ENCODE peak calls at places on chromosomes 11 and 22, in five cellular contexts. One of them, this sample, is unnamed.

GRCh38 chr22:42075277-42075676 is 1.2 kb downstream of the PHETA2 start:
- DNase-seq in ovary: no peak
- DNase-seq in mammary epithelial cell: no peak
- DNase-seq in neural progenitor cell: no peak
- DNase-seq in breast epithelium: no peak
- DNase-seq in this sample: no peak

GRCh38 chr11:95505927-95506426 is 275.0 kb upstream of the SESN3 start:
- DNase-seq in ovary: no peak
- DNase-seq in mammary epithelial cell: peak; percentile 74
- DNase-seq in neural progenitor cell: no peak
- DNase-seq in breast epithelium: no peak
- DNase-seq in this sample: peak; percentile 28

GRCh38 chr22:42643632-42644421 is 3.4 kb upstream of the ATP5MGL start:
- DNase-seq in ovary: peak; percentile 47
- DNase-seq in mammary epithelial cell: no peak
- DNase-seq in neural progenitor cell: no peak
- DNase-seq in breast epithelium: no peak
- DNase-seq in this sample: no peak

GRCh38 chr11:44564198-44564597 is 1.3 kb upstream of the CD82 start:
- DNase-seq in ovary: peak; percentile 72
- DNase-seq in mammary epithelial cell: peak; percentile 71
- DNase-seq in neural progenitor cell: no peak
- DNase-seq in breast epithelium: no peak
- DNase-seq in this sample: peak; percentile 33

GRCh38 chr22:50705851-50706351 is 32.1 kb upstream of the ACR start:
- DNase-seq in ovary: peak; percentile 11
- DNase-seq in mammary epithelial cell: no peak
- DNase-seq in neural progenitor cell: no peak
- DNase-seq in breast epithelium: no peak
- DNase-seq in this sample: no peak

GRCh38 chr11:130592056-130592455 is 143.6 kb downstream of the ADAMTS15 start:
- DNase-seq in ovary: no peak
- DNase-seq in mammary epithelial cell: peak; percentile 68
- DNase-seq in neural progenitor cell: no peak
- DNase-seq in breast epithelium: no peak
- DNase-seq in this sample: peak; percentile 64

GRCh38 chr22:39773976-39774539 is 119.5 kb downstream of the ENTHD1 start:
- DNase-seq in ovary: no peak
- DNase-seq in mammary epithelial cell: no peak
- DNase-seq in neural progenitor cell: no peak
- DNase-seq in breast epithelium: no peak
- DNase-seq in this sample: peak; percentile 2

GRCh38 chr22:36081023-36081431 is 52.4 kb upstream of the RBFOX2 start:
- DNase-seq in ovary: no peak
- DNase-seq in mammary epithelial cell: peak; percentile 69
- DNase-seq in neural progenitor cell: no peak
- DNase-seq in breast epithelium: no peak
- DNase-seq in this sample: peak; percentile 77

GRCh38 chr11:94802501-94802900 is 34.3 kb downstream of the AMOTL1 start:
- DNase-seq in ovary: no peak
- DNase-seq in mammary epithelial cell: no peak
- DNase-seq in neural progenitor cell: no peak
- DNase-seq in breast epithelium: no peak
- DNase-seq in this sample: no peak

GRCh38 chr11:1022908-1023810 is 13.4 kb downstream of the MUC6 start:
- DNase-seq in ovary: no peak
- DNase-seq in mammary epithelial cell: no peak
- DNase-seq in neural progenitor cell: no peak
- DNase-seq in breast epithelium: no peak
- DNase-seq in this sample: no peak

GRCh38 chr22:40213478-40213877 is 35.8 kb downstream of the TNRC6B start:
- DNase-seq in ovary: no peak
- DNase-seq in mammary epithelial cell: no peak
- DNase-seq in neural progenitor cell: no peak
- DNase-seq in breast epithelium: no peak
- DNase-seq in this sample: no peak

GRCh38 chr11:18578975-18579598 is 9.4 kb downstream of the UEVLD start:
- DNase-seq in ovary: no peak
- DNase-seq in mammary epithelial cell: no peak
- DNase-seq in neural progenitor cell: no peak
- DNase-seq in breast epithelium: no peak
- DNase-seq in this sample: no peak

GRCh38 chr22:45893516-45893915 is 83.4 kb downstream of the WNT7B start:
- DNase-seq in ovary: peak; percentile 2
- DNase-seq in mammary epithelial cell: no peak
- DNase-seq in neural progenitor cell: no peak
- DNase-seq in breast epithelium: no peak
- DNase-seq in this sample: peak; percentile 24

GRCh38 chr11:124900464-124900863 is 2.8 kb upstream of the ROBO4 start:
- DNase-seq in ovary: no peak
- DNase-seq in mammary epithelial cell: peak; percentile 88
- DNase-seq in neural progenitor cell: no peak
- DNase-seq in breast epithelium: no peak
- DNase-seq in this sample: peak; percentile 92

GRCh38 chr11:31480930-31481329 is 28.5 kb downstream of the IMMP1L start:
- DNase-seq in ovary: no peak
- DNase-seq in mammary epithelial cell: no peak
- DNase-seq in neural progenitor cell: peak; percentile 44
- DNase-seq in breast epithelium: no peak
- DNase-seq in this sample: no peak

GRCh38 chr22:21932347-21932746 is 20.3 kb downstream of the PPM1F start:
- DNase-seq in ovary: no peak
- DNase-seq in mammary epithelial cell: no peak
- DNase-seq in neural progenitor cell: no peak
- DNase-seq in breast epithelium: no peak
- DNase-seq in this sample: no peak

GRCh38 chr11:132704796-132705375 is 827.4 kb downstream of the OPCML start:
- DNase-seq in ovary: no peak
- DNase-seq in mammary epithelial cell: no peak
- DNase-seq in neural progenitor cell: no peak
- DNase-seq in breast epithelium: no peak
- DNase-seq in this sample: no peak

GRCh38 chr11:114195981-114196731 is 100.0 kb upstream of the NNMT start:
- DNase-seq in ovary: no peak
- DNase-seq in mammary epithelial cell: peak; percentile 34
- DNase-seq in neural progenitor cell: no peak
- DNase-seq in breast epithelium: no peak
- DNase-seq in this sample: peak; percentile 90

GRCh38 chr22:38230108-38230825 is 28.5 kb downstream of the MAFF start:
- DNase-seq in ovary: no peak
- DNase-seq in mammary epithelial cell: no peak
- DNase-seq in neural progenitor cell: peak; percentile 47
- DNase-seq in breast epithelium: no peak
- DNase-seq in this sample: peak; percentile 90
- TF ChIP-seq CTCF in ovary: peak; percentile 45
- TF ChIP-seq CTCF in mammary epithelial cell: peak; percentile 56
- TF ChIP-seq CTCF in neural progenitor cell: peak; percentile 52
- TF ChIP-seq CTCF in breast epithelium: peak; percentile 72
- TF ChIP-seq CTCF in this sample: peak; percentile 88

GRCh38 chr11:104898685-104899013 is 389 bp upstream of the CASP12 start:
- DNase-seq in ovary: no peak
- DNase-seq in mammary epithelial cell: no peak
- DNase-seq in neural progenitor cell: no peak
- DNase-seq in breast epithelium: no peak
- DNase-seq in this sample: no peak

GRCh38 chr11:104893876-104894275 is 4.4 kb downstream of the CASP12 start:
- DNase-seq in ovary: no peak
- DNase-seq in mammary epithelial cell: no peak
- DNase-seq in neural progenitor cell: no peak
- DNase-seq in breast epithelium: no peak
- DNase-seq in this sample: no peak

GRCh38 chr11:104899226-104899625 is 966 bp upstream of the CASP12 start:
- DNase-seq in ovary: no peak
- DNase-seq in mammary epithelial cell: no peak
- DNase-seq in neural progenitor cell: peak; percentile 4
- DNase-seq in breast epithelium: no peak
- DNase-seq in this sample: no peak

GRCh38 chr11:104895619-104896018 is 2.6 kb downstream of the CASP12 start:
- DNase-seq in ovary: no peak
- DNase-seq in mammary epithelial cell: no peak
- DNase-seq in neural progenitor cell: no peak
- DNase-seq in breast epithelium: no peak
- DNase-seq in this sample: no peak

DNA sequence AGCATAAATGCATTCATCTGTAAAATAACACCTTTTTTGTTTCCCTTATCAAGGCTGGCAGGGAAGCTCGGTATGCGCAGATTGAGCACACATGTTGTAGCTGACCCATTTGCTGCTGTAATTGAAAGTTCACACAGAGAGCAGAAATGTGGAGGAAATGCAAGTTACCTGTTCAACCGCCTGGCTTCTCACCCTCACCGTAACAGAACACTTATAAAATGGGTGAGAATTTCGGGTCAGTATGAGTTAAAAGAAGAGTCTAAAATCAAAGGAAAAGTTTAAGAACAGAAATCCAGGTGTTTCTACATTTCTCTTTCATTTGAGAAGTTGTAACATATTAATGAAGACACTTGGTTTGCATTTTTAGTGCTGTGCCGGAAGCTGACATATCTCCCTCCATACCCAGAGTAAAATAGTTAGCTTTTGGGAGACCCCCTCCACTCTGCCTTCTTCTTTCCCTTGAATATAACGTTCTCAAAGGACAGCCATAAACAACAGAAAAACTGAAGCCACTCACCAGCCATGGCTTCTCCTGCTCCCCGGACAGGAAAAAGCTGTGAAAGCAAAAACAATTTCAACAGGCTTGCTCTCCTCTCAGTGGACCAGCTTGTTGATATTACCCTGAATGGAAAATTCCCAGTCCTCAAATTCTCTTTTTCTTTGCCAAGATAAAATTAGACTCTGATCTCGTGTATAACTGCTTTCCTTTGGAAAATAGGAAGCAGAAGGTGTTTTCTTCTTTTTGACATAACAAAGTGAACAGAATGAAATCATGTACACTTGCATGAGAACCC is at the start of gene CASP12:
- DNase-seq in ovary: peak; percentile 22
- DNase-seq in mammary epithelial cell: no peak
- DNase-seq in neural progenitor cell: no peak
- DNase-seq in breast epithelium: no peak
- DNase-seq in this sample: no peak
- H3K4me3 ChIP-seq in ovary: peak within 1 kb of the TSS; percentile 30
- H3K4me3 ChIP-seq in mammary epithelial cell: no peak within 1 kb of the TSS
- H3K4me3 ChIP-seq in neural progenitor cell: no peak within 1 kb of the TSS
- H3K4me3 ChIP-seq in breast epithelium: peak within 1 kb of the TSS; percentile 60
- H3K4me3 ChIP-seq in this sample: no peak within 1 kb of the TSS

DNA sequence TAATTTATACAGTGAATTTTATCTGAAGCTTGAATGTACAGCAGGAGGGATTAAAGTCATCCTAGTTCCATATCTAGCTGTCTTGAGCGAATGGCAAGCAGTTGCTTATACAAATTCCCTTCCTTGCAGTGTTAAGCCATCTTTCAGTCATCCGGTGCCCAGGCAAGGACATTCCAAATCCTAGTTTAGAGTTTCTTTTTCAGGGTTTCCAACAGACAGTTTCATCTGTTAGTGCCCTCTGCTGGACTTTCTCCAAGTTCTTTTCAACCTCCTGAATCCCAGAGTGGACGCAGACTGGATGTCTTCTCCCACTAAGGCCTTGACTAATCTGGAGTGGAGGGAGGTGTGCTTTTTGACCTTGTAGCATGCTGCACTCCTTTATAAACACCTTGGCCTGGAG is 45.4 kb downstream of the GRAMD1B start:
- DNase-seq in ovary: no peak
- DNase-seq in mammary epithelial cell: no peak
- DNase-seq in neural progenitor cell: peak; percentile 69
- DNase-seq in breast epithelium: no peak
- DNase-seq in this sample: peak; percentile 22
- TF ChIP-seq CTCF in ovary: no peak
- TF ChIP-seq CTCF in mammary epithelial cell: no peak
- TF ChIP-seq CTCF in neural progenitor cell: peak; percentile 65
- TF ChIP-seq CTCF in breast epithelium: peak; percentile 12
- TF ChIP-seq CTCF in this sample: no peak

GRCh38 chr22:19292262-19293230 is 1.0 kb upstream of the CLTCL1 start:
- DNase-seq in ovary: peak; percentile 26
- DNase-seq in mammary epithelial cell: no peak
- DNase-seq in neural progenitor cell: no peak
- DNase-seq in breast epithelium: no peak
- DNase-seq in this sample: peak; percentile 34
- H3K4me3 ChIP-seq in ovary: peak overlapping the region; percentile 72
- H3K4me3 ChIP-seq in mammary epithelial cell: peak overlapping the region; percentile 63
- H3K4me3 ChIP-seq in neural progenitor cell: peak overlapping the region; percentile 99
- H3K4me3 ChIP-seq in breast epithelium: peak overlapping the region; percentile 85
- H3K4me3 ChIP-seq in this sample: peak overlapping the region; percentile 62

GRCh38 chr11:120660024-120660565 is 148.5 kb downstream of the GRIK4 start:
- DNase-seq in ovary: no peak
- DNase-seq in mammary epithelial cell: peak; percentile 42
- DNase-seq in neural progenitor cell: peak; percentile 83
- DNase-seq in breast epithelium: no peak
- DNase-seq in this sample: peak; percentile 53
- TF ChIP-seq CTCF in ovary: no peak
- TF ChIP-seq CTCF in mammary epithelial cell: no peak
- TF ChIP-seq CTCF in neural progenitor cell: peak; percentile 64
- TF ChIP-seq CTCF in breast epithelium: no peak
- TF ChIP-seq CTCF in this sample: peak; percentile 32

GRCh38 chr11:34621876-34622275 is 983 bp downstream of the EHF start:
- DNase-seq in ovary: no peak
- DNase-seq in mammary epithelial cell: peak; percentile 53
- DNase-seq in neural progenitor cell: no peak
- DNase-seq in breast epithelium: no peak
- DNase-seq in this sample: peak; percentile 56
- H3K4me3 ChIP-seq in ovary: no peak overlapping the region
- H3K4me3 ChIP-seq in mammary epithelial cell: peak overlapping the region; percentile 44
- H3K4me3 ChIP-seq in neural progenitor cell: no peak overlapping the region
- H3K4me3 ChIP-seq in breast epithelium: peak overlapping the region; percentile 63
- H3K4me3 ChIP-seq in this sample: peak overlapping the region; percentile 92

GRCh38 chr11:59158206-59159068 is 13.5 kb upstream of the DTX4 start:
- DNase-seq in ovary: no peak
- DNase-seq in mammary epithelial cell: peak; percentile 52
- DNase-seq in neural progenitor cell: peak; percentile 83
- DNase-seq in breast epithelium: no peak
- DNase-seq in this sample: peak; percentile 81
- TF ChIP-seq CTCF in ovary: peak; percentile 60
- TF ChIP-seq CTCF in mammary epithelial cell: peak; percentile 86
- TF ChIP-seq CTCF in neural progenitor cell: peak; percentile 90
- TF ChIP-seq CTCF in breast epithelium: peak; percentile 75
- TF ChIP-seq CTCF in this sample: peak; percentile 88

GRCh38 chr11:67613313-67613959 is 6.7 kb downstream of the NDUFV1 start:
- DNase-seq in ovary: peak; percentile 25
- DNase-seq in mammary epithelial cell: no peak
- DNase-seq in neural progenitor cell: no peak
- DNase-seq in breast epithelium: no peak
- DNase-seq in this sample: no peak
- H3K4me3 ChIP-seq in ovary: no peak overlapping the region
- H3K4me3 ChIP-seq in mammary epithelial cell: no peak overlapping the region
- H3K4me3 ChIP-seq in neural progenitor cell: no peak overlapping the region
- H3K4me3 ChIP-seq in breast epithelium: peak overlapping the region; percentile 71
- H3K4me3 ChIP-seq in this sample: no peak overlapping the region